ENCODE peak calls at places on chromosomes 13 and 19, in four cellular contexts. One of them, this sample, is unnamed.

GRCh38 chr19:49463960-49464740 is 9.9 kb upstream of the FLT3LG start:
- DNase-seq in cardiac muscle cell: no peak
- DNase-seq in left ventricle myocardium inferior: no peak
- DNase-seq in dorsolateral prefrontal cortex: no peak
- DNase-seq in this sample: no peak

GRCh38 chr19:1864480-1865171 is 1.2 kb upstream of the KLF16 start:
- DNase-seq in cardiac muscle cell: peak
- DNase-seq in left ventricle myocardium inferior: peak
- DNase-seq in dorsolateral prefrontal cortex: no peak
- DNase-seq in this sample: no peak

GRCh38 chr13:53023246-53023645 is 5.4 kb upstream of the OLFM4 start:
- DNase-seq in dorsolateral prefrontal cortex: no peak
- DNase-seq in left ventricle myocardium inferior: no peak
- DNase-seq in cardiac muscle cell: no peak
- DNase-seq in this sample: no peak

GRCh38 chr13:33218020-33218419 is 67.5 kb downstream of the STARD13 start:
- DNase-seq in dorsolateral prefrontal cortex: no peak
- DNase-seq in left ventricle myocardium inferior: no peak
- DNase-seq in cardiac muscle cell: peak
- DNase-seq in this sample: no peak

GRCh38 chr13:39602614-39603366 is at the start of gene LHFPL6:
- DNase-seq in left ventricle myocardium inferior: peak
- DNase-seq in cardiac muscle cell: peak
- DNase-seq in dorsolateral prefrontal cortex: peak
- DNase-seq in this sample: peak

GRCh38 chr19:45817725-45818301 is 2.7 kb upstream of the RSPH6A start:
- DNase-seq in left ventricle myocardium inferior: no peak
- DNase-seq in dorsolateral prefrontal cortex: no peak
- DNase-seq in cardiac muscle cell: no peak
- DNase-seq in this sample: no peak

GRCh38 chr19:18967358-18968146 is 26.5 kb upstream of the HOMER3 start:
- DNase-seq in cardiac muscle cell: peak
- DNase-seq in left ventricle myocardium inferior: peak
- DNase-seq in dorsolateral prefrontal cortex: no peak
- DNase-seq in this sample: no peak

GRCh38 chr13:50650936-50651638 is 192.4 kb downstream of the DLEU7 start:
- DNase-seq in dorsolateral prefrontal cortex: no peak
- DNase-seq in cardiac muscle cell: no peak
- DNase-seq in left ventricle myocardium inferior: no peak
- DNase-seq in this sample: no peak

GRCh38 chr13:58488251-58488650 is 856.7 kb downstream of the PCDH17 start:
- DNase-seq in left ventricle myocardium inferior: no peak
- DNase-seq in cardiac muscle cell: no peak
- DNase-seq in dorsolateral prefrontal cortex: no peak
- DNase-seq in this sample: no peak

GRCh38 chr19:48639483-48640375 is 2.5 kb upstream of the DBP start:
- DNase-seq in left ventricle myocardium inferior: no peak
- DNase-seq in dorsolateral prefrontal cortex: no peak
- DNase-seq in cardiac muscle cell: no peak
- DNase-seq in this sample: no peak

GRCh38 chr13:110407531-110407930 is 100.4 kb downstream of the COL4A2 start:
- DNase-seq in left ventricle myocardium inferior: no peak
- DNase-seq in dorsolateral prefrontal cortex: no peak
- DNase-seq in cardiac muscle cell: no peak
- DNase-seq in this sample: no peak

GRCh38 chr13:44155422-44156293 is 218.0 kb upstream of the SERP2 start:
- DNase-seq in cardiac muscle cell: peak
- DNase-seq in left ventricle myocardium inferior: peak
- DNase-seq in dorsolateral prefrontal cortex: no peak
- DNase-seq in this sample: no peak

GRCh38 chr13:39816936-39817335 is 161.5 kb downstream of the COG6 start:
- DNase-seq in dorsolateral prefrontal cortex: no peak
- DNase-seq in left ventricle myocardium inferior: no peak
- DNase-seq in cardiac muscle cell: no peak
- DNase-seq in this sample: no peak

GRCh38 chr13:95553614-95554385 is 1.3 kb downstream of the CLDN10 start:
- DNase-seq in left ventricle myocardium inferior: no peak
- DNase-seq in dorsolateral prefrontal cortex: no peak
- DNase-seq in cardiac muscle cell: peak
- DNase-seq in this sample: no peak

GRCh38 chr19:48506138-48506733 is 5.4 kb downstream of the LMTK3 start:
- DNase-seq in left ventricle myocardium inferior: no peak
- DNase-seq in cardiac muscle cell: peak
- DNase-seq in dorsolateral prefrontal cortex: no peak
- DNase-seq in this sample: no peak

GRCh38 chr19:13127811-13128575 is 9.9 kb downstream of the NACC1 start:
- DNase-seq in dorsolateral prefrontal cortex: no peak
- DNase-seq in left ventricle myocardium inferior: no peak
- DNase-seq in cardiac muscle cell: no peak
- DNase-seq in this sample: no peak

GRCh38 chr19:52640916-52641315 is 2.8 kb upstream of the ZNF83 start:
- DNase-seq in cardiac muscle cell: peak
- DNase-seq in left ventricle myocardium inferior: no peak
- DNase-seq in dorsolateral prefrontal cortex: no peak
- DNase-seq in this sample: no peak

GRCh38 chr13:113220877-113221276 is 11.5 kb downstream of the CUL4A start:
- DNase-seq in left ventricle myocardium inferior: peak
- DNase-seq in dorsolateral prefrontal cortex: no peak
- DNase-seq in cardiac muscle cell: no peak
- DNase-seq in this sample: no peak

GRCh38 chr13:50850445-50850844 is 7.0 kb upstream of the DLEU7 start:
- DNase-seq in dorsolateral prefrontal cortex: no peak
- DNase-seq in left ventricle myocardium inferior: no peak
- DNase-seq in cardiac muscle cell: no peak
- DNase-seq in this sample: no peak

GRCh38 chr13:30737511-30738342 is 2.4 kb downstream of the ALOX5AP start:
- DNase-seq in left ventricle myocardium inferior: no peak
- DNase-seq in cardiac muscle cell: no peak
- DNase-seq in dorsolateral prefrontal cortex: no peak
- DNase-seq in this sample: no peak

GRCh38 chr19:57664269-57665127 is 4.2 kb upstream of the ZSCAN4 start:
- DNase-seq in cardiac muscle cell: peak
- DNase-seq in dorsolateral prefrontal cortex: peak
- DNase-seq in left ventricle myocardium inferior: peak
- DNase-seq in this sample: no peak

GRCh38 chr19:45413497-45413896 is 7.1 kb downstream of the POLR1G start:
- DNase-seq in cardiac muscle cell: no peak
- DNase-seq in dorsolateral prefrontal cortex: no peak
- DNase-seq in left ventricle myocardium inferior: no peak
- DNase-seq in this sample: no peak

GRCh38 chr19:40191836-40192646 is 815 bp downstream of the MAP3K10 start:
- DNase-seq in cardiac muscle cell: peak
- DNase-seq in dorsolateral prefrontal cortex: no peak
- DNase-seq in left ventricle myocardium inferior: no peak
- DNase-seq in this sample: no peak

GRCh38 chr13:102017248-102017647 is 384.6 kb downstream of the FGF14 start:
- DNase-seq in left ventricle myocardium inferior: no peak
- DNase-seq in dorsolateral prefrontal cortex: no peak
- DNase-seq in cardiac muscle cell: no peak
- DNase-seq in this sample: no peak

GRCh38 chr19:45405435-45406164 is 731 bp upstream of the PPP1R13L start:
- DNase-seq in dorsolateral prefrontal cortex: peak
- DNase-seq in left ventricle myocardium inferior: peak
- DNase-seq in cardiac muscle cell: peak
- DNase-seq in this sample: no peak

GRCh38 chr19:3494051-3494450 is 6.4 kb downstream of the DOHH start:
- DNase-seq in dorsolateral prefrontal cortex: peak
- DNase-seq in left ventricle myocardium inferior: no peak
- DNase-seq in cardiac muscle cell: no peak
- DNase-seq in this sample: no peak

GRCh38 chr13:61286148-61286745 is 129.4 kb downstream of the PCDH20 start:
- DNase-seq in left ventricle myocardium inferior: no peak
- DNase-seq in cardiac muscle cell: no peak
- DNase-seq in dorsolateral prefrontal cortex: no peak
- DNase-seq in this sample: no peak

GRCh38 chr19:33227242-33227650 is 1.6 kb upstream of the SLC7A10 start:
- DNase-seq in dorsolateral prefrontal cortex: no peak
- DNase-seq in cardiac muscle cell: peak
- DNase-seq in left ventricle myocardium inferior: no peak
- DNase-seq in this sample: no peak

GRCh38 chr19:14248578-14249011 is 42.6 kb upstream of the ADGRL1 start:
- DNase-seq in left ventricle myocardium inferior: peak
- DNase-seq in cardiac muscle cell: peak
- DNase-seq in dorsolateral prefrontal cortex: peak
- DNase-seq in this sample: no peak

GRCh38 chr19:24046550-24046949 is 40.4 kb upstream of the ZNF254 start:
- DNase-seq in dorsolateral prefrontal cortex: no peak
- DNase-seq in left ventricle myocardium inferior: no peak
- DNase-seq in cardiac muscle cell: no peak
- DNase-seq in this sample: no peak

GRCh38 chr19:16085115-16085514 is 8.8 kb downstream of the TPM4 start:
- DNase-seq in left ventricle myocardium inferior: no peak
- DNase-seq in cardiac muscle cell: peak
- DNase-seq in dorsolateral prefrontal cortex: no peak
- DNase-seq in this sample: no peak

GRCh38 chr13:33694546-33694945 is 123.4 kb upstream of the RFC3 start:
- DNase-seq in left ventricle myocardium inferior: no peak
- DNase-seq in dorsolateral prefrontal cortex: no peak
- DNase-seq in cardiac muscle cell: no peak
- DNase-seq in this sample: no peak

GRCh38 chr13:39804332-39805231 is 149.1 kb downstream of the COG6 start:
- DNase-seq in dorsolateral prefrontal cortex: no peak
- DNase-seq in left ventricle myocardium inferior: no peak
- DNase-seq in cardiac muscle cell: no peak
- DNase-seq in this sample: no peak

GRCh38 chr13:110419391-110419791 is 112.3 kb downstream of the COL4A2 start:
- DNase-seq in dorsolateral prefrontal cortex: no peak
- DNase-seq in left ventricle myocardium inferior: no peak
- DNase-seq in cardiac muscle cell: no peak
- DNase-seq in this sample: no peak

GRCh38 chr19:18710986-18711751 is 27.7 kb downstream of the CRTC1 start:
- DNase-seq in dorsolateral prefrontal cortex: no peak
- DNase-seq in left ventricle myocardium inferior: peak
- DNase-seq in cardiac muscle cell: peak
- DNase-seq in this sample: peak

GRCh38 chr13:32284927-32285632 is 30.1 kb downstream of the ZAR1L start:
- DNase-seq in cardiac muscle cell: peak
- DNase-seq in dorsolateral prefrontal cortex: no peak
- DNase-seq in left ventricle myocardium inferior: no peak
- DNase-seq in this sample: peak

GRCh38 chr19:30361721-30362120 is 10.5 kb upstream of the ZNF536 start:
- DNase-seq in cardiac muscle cell: no peak
- DNase-seq in dorsolateral prefrontal cortex: no peak
- DNase-seq in left ventricle myocardium inferior: no peak
- DNase-seq in this sample: no peak

GRCh38 chr19:30359936-30360335 is 12.2 kb upstream of the ZNF536 start:
- DNase-seq in left ventricle myocardium inferior: no peak
- DNase-seq in cardiac muscle cell: no peak
- DNase-seq in dorsolateral prefrontal cortex: no peak
- DNase-seq in this sample: no peak

GRCh38 chr19:30358821-30359580 is 13.2 kb upstream of the ZNF536 start:
- DNase-seq in dorsolateral prefrontal cortex: no peak
- DNase-seq in cardiac muscle cell: no peak
- DNase-seq in left ventricle myocardium inferior: no peak
- DNase-seq in this sample: no peak

GRCh38 chr19:30361107-30361447 is 11.1 kb upstream of the ZNF536 start:
- DNase-seq in dorsolateral prefrontal cortex: no peak
- DNase-seq in left ventricle myocardium inferior: no peak
- DNase-seq in cardiac muscle cell: no peak
- DNase-seq in this sample: no peak

GRCh38 chr19:30360378-30361106 is 11.6 kb upstream of the ZNF536 start:
- DNase-seq in cardiac muscle cell: no peak
- DNase-seq in dorsolateral prefrontal cortex: no peak
- DNase-seq in left ventricle myocardium inferior: no peak
- DNase-seq in this sample: no peak
- H3K4me3 ChIP-seq in cardiac muscle cell: no peak
- H3K4me3 ChIP-seq in dorsolateral prefrontal cortex: peak
- H3K4me3 ChIP-seq in left ventricle myocardium inferior: no peak
- H3K4me3 ChIP-seq in this sample: no peak

GRCh38 chr19:46975918-46976782 is 43.5 kb upstream of the NPAS1 start:
- DNase-seq in dorsolateral prefrontal cortex: peak
- DNase-seq in left ventricle myocardium inferior: peak
- DNase-seq in cardiac muscle cell: peak
- DNase-seq in this sample: peak
- H3K4me3 ChIP-seq in dorsolateral prefrontal cortex: no peak
- H3K4me3 ChIP-seq in left ventricle myocardium inferior: peak
- H3K4me3 ChIP-seq in cardiac muscle cell: no peak
- H3K4me3 ChIP-seq in this sample: no peak

GRCh38 chr13:73060251-73061160 is 1.7 kb downstream of the KLF5 start:
- DNase-seq in cardiac muscle cell: peak
- DNase-seq in left ventricle myocardium inferior: no peak
- DNase-seq in dorsolateral prefrontal cortex: no peak
- DNase-seq in this sample: peak

GRCh38 chr13:73059460-73060250 is 850 bp downstream of the KLF5 start:
- DNase-seq in dorsolateral prefrontal cortex: no peak
- DNase-seq in cardiac muscle cell: no peak
- DNase-seq in left ventricle myocardium inferior: peak
- DNase-seq in this sample: no peak

GRCh38 chr13:73062368-73062767 is 3.6 kb downstream of the KLF5 start:
- DNase-seq in left ventricle myocardium inferior: no peak
- DNase-seq in dorsolateral prefrontal cortex: no peak
- DNase-seq in cardiac muscle cell: no peak
- DNase-seq in this sample: no peak

GRCh38 chr13:73063166-73063565 is 4.4 kb downstream of the KLF5 start:
- DNase-seq in left ventricle myocardium inferior: no peak
- DNase-seq in cardiac muscle cell: no peak
- DNase-seq in dorsolateral prefrontal cortex: no peak
- DNase-seq in this sample: no peak

GRCh38 chr13:73061478-73062275 is 2.9 kb downstream of the KLF5 start:
- DNase-seq in cardiac muscle cell: no peak
- DNase-seq in left ventricle myocardium inferior: no peak
- DNase-seq in dorsolateral prefrontal cortex: no peak
- DNase-seq in this sample: no peak
- H3K4me3 ChIP-seq in cardiac muscle cell: no peak
- H3K4me3 ChIP-seq in left ventricle myocardium inferior: peak
- H3K4me3 ChIP-seq in dorsolateral prefrontal cortex: no peak
- H3K4me3 ChIP-seq in this sample: peak

DNA sequence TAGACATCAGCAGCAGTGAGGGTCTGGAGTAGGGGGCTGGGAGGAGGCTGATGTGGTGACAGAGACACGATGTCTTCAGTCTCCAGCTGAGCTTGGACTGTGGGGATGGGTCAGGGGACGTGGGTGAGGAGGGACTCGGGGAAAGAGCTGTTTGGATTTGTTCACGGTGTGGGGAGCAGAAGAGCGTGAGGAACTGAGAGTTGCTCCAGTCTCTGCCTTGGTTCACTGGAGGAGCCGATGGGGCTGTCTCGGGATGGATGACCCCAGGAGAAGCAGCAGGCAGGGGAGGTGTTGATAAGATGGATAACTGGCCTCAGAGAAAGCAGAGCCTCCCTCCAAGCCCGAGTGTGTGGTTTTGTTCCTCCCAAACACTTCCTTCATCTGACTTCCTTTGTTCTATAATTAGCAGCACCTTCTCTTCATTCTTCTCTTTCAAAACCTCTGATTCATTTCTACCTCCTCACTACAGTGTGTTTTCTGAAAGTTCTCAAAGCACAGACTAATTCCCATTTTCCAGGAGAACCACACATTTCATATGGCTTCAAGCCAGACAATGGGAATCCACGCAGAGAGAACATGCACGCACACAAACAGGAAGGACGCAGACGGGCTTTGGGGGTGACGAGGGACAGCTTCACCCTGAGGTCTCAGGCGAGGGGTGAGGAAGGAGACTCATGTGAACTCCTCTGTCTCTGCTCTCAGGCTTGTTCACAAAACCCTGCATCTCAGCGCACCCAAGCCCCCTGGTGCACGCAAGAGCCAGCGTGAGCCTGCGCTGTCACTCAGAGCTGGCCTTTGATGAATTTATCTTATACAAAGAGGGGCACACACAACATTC is 18.6 kb downstream of the LAIR2 start:
- DNase-seq in dorsolateral prefrontal cortex: no peak
- DNase-seq in left ventricle myocardium inferior: no peak
- DNase-seq in cardiac muscle cell: no peak
- DNase-seq in this sample: no peak
- H3K4me3 ChIP-seq in dorsolateral prefrontal cortex: no peak
- H3K4me3 ChIP-seq in left ventricle myocardium inferior: no peak
- H3K4me3 ChIP-seq in cardiac muscle cell: no peak
- H3K4me3 ChIP-seq in this sample: no peak